ENCODE peak calls at places on chromosomes 6 and 20, in six cellular contexts. One of them, this sample, is unnamed.

GRCh38 chr6:159092631-159093030 is 47.8 kb upstream of the TAGAP start:
- DNase-seq in HCT116: no peak
- DNase-seq in endothelial cell of umbilical vein: no peak
- DNase-seq in WTC11: no peak
- DNase-seq in K562: no peak
- DNase-seq in A549: no peak
- DNase-seq in this sample: peak; percentile 91

GRCh38 chr20:33132858-33133615 is 34.9 kb upstream of the BPIFA2 start:
- DNase-seq in endothelial cell of umbilical vein: no peak
- DNase-seq in A549: no peak
- DNase-seq in K562: no peak
- DNase-seq in HCT116: no peak
- DNase-seq in WTC11: peak; percentile 21
- DNase-seq in this sample: peak; percentile 35

GRCh38 chr6:2412731-2413130 is 167.3 kb upstream of the GMDS start:
- DNase-seq in A549: no peak
- DNase-seq in HCT116: no peak
- DNase-seq in endothelial cell of umbilical vein: peak; percentile 36
- DNase-seq in WTC11: no peak
- DNase-seq in K562: no peak
- DNase-seq in this sample: no peak

GRCh38 chr6:112979830-112980229 is 632.7 kb downstream of the RFPL4B start:
- DNase-seq in HCT116: no peak
- DNase-seq in endothelial cell of umbilical vein: peak; percentile 74
- DNase-seq in K562: no peak
- DNase-seq in A549: no peak
- DNase-seq in WTC11: no peak
- DNase-seq in this sample: no peak

GRCh38 chr6:153150767-153151440 is 19.8 kb upstream of the RGS17 start:
- DNase-seq in A549: no peak
- DNase-seq in endothelial cell of umbilical vein: no peak
- DNase-seq in HCT116: no peak
- DNase-seq in K562: no peak
- DNase-seq in WTC11: no peak
- DNase-seq in this sample: no peak

GRCh38 chr6:131643262-131643631 is 6.1 kb downstream of the ENPP3 start:
- DNase-seq in WTC11: no peak
- DNase-seq in HCT116: peak; percentile 66
- DNase-seq in K562: no peak
- DNase-seq in endothelial cell of umbilical vein: no peak
- DNase-seq in A549: no peak
- DNase-seq in this sample: no peak

GRCh38 chr6:45780523-45780922 is 235.1 kb downstream of the CLIC5 start:
- DNase-seq in endothelial cell of umbilical vein: no peak
- DNase-seq in WTC11: no peak
- DNase-seq in K562: no peak
- DNase-seq in HCT116: no peak
- DNase-seq in A549: no peak
- DNase-seq in this sample: no peak

GRCh38 chr6:146870765-146871164 is 272.0 kb downstream of the ADGB start:
- DNase-seq in A549: no peak
- DNase-seq in K562: no peak
- DNase-seq in WTC11: no peak
- DNase-seq in endothelial cell of umbilical vein: no peak
- DNase-seq in HCT116: no peak
- DNase-seq in this sample: peak; percentile 43

GRCh38 chr6:108868551-108869145 is 20.4 kb downstream of the ARMC2 start:
- DNase-seq in endothelial cell of umbilical vein: no peak
- DNase-seq in A549: no peak
- DNase-seq in WTC11: no peak
- DNase-seq in K562: no peak
- DNase-seq in HCT116: no peak
- DNase-seq in this sample: no peak

GRCh38 chr6:121838842-121839241 is 403.4 kb downstream of the GJA1 start:
- DNase-seq in WTC11: no peak
- DNase-seq in HCT116: no peak
- DNase-seq in endothelial cell of umbilical vein: no peak
- DNase-seq in A549: no peak
- DNase-seq in K562: no peak
- DNase-seq in this sample: peak; percentile 29

GRCh38 chr20:2124632-2125131 is 23.1 kb downstream of the STK35 start:
- DNase-seq in endothelial cell of umbilical vein: no peak
- DNase-seq in K562: no peak
- DNase-seq in A549: no peak
- DNase-seq in HCT116: no peak
- DNase-seq in WTC11: no peak
- DNase-seq in this sample: peak; percentile 84

GRCh38 chr6:31622678-31623077 is 2.2 kb downstream of the PRRC2A start:
- DNase-seq in endothelial cell of umbilical vein: no peak
- DNase-seq in WTC11: no peak
- DNase-seq in K562: no peak
- DNase-seq in A549: no peak
- DNase-seq in HCT116: no peak
- DNase-seq in this sample: peak; percentile 65

GRCh38 chr20:2206957-2207769 is 88.6 kb upstream of the TGM3 start:
- DNase-seq in HCT116: peak; percentile 29
- DNase-seq in WTC11: peak; percentile 89
- DNase-seq in A549: peak; percentile 73
- DNase-seq in K562: peak; percentile 62
- DNase-seq in endothelial cell of umbilical vein: peak; percentile 53
- DNase-seq in this sample: peak; percentile 87

GRCh38 chr20:32278199-32278643 is 770 bp downstream of the KIF3B start:
- DNase-seq in K562: no peak
- DNase-seq in HCT116: no peak
- DNase-seq in WTC11: no peak
- DNase-seq in A549: no peak
- DNase-seq in endothelial cell of umbilical vein: peak; percentile 2
- DNase-seq in this sample: peak; percentile 54

GRCh38 chr20:32516985-32517873 is 67.9 kb downstream of the NOL4L start:
- DNase-seq in WTC11: no peak
- DNase-seq in A549: no peak
- DNase-seq in HCT116: no peak
- DNase-seq in K562: no peak
- DNase-seq in endothelial cell of umbilical vein: peak; percentile 63
- DNase-seq in this sample: no peak

GRCh38 chr20:17653835-17654648 is 28.0 kb downstream of the RRBP1 start:
- DNase-seq in K562: no peak
- DNase-seq in WTC11: no peak
- DNase-seq in A549: no peak
- DNase-seq in endothelial cell of umbilical vein: no peak
- DNase-seq in HCT116: no peak
- DNase-seq in this sample: no peak

GRCh38 chr6:111559193-111560097 is 46.2 kb downstream of the TRAF3IP2 start:
- DNase-seq in endothelial cell of umbilical vein: no peak
- DNase-seq in K562: no peak
- DNase-seq in A549: no peak
- DNase-seq in HCT116: no peak
- DNase-seq in WTC11: no peak
- DNase-seq in this sample: no peak

GRCh38 chr6:121592955-121593665 is 157.7 kb downstream of the GJA1 start:
- DNase-seq in HCT116: no peak
- DNase-seq in K562: no peak
- DNase-seq in endothelial cell of umbilical vein: no peak
- DNase-seq in WTC11: no peak
- DNase-seq in A549: no peak
- DNase-seq in this sample: no peak

GRCh38 chr6:29005183-29005885 is at the start of gene ZNF311:
- DNase-seq in WTC11: peak; percentile 39
- DNase-seq in A549: peak; percentile 63
- DNase-seq in HCT116: no peak
- DNase-seq in endothelial cell of umbilical vein: peak; percentile 57
- DNase-seq in K562: peak; percentile 91
- DNase-seq in this sample: peak; percentile 45

GRCh38 chr6:53741001-53741400 is 53.8 kb upstream of the LRRC1 start:
- DNase-seq in K562: no peak
- DNase-seq in A549: no peak
- DNase-seq in endothelial cell of umbilical vein: no peak
- DNase-seq in WTC11: no peak
- DNase-seq in HCT116: no peak
- DNase-seq in this sample: no peak

GRCh38 chr20:2252419-2253060 is 43.3 kb upstream of the TGM3 start:
- DNase-seq in endothelial cell of umbilical vein: no peak
- DNase-seq in HCT116: no peak
- DNase-seq in K562: no peak
- DNase-seq in WTC11: no peak
- DNase-seq in A549: no peak
- DNase-seq in this sample: peak; percentile 72

GRCh38 chr20:42186337-42186736 is 568.2 kb upstream of the CHD6 start:
- DNase-seq in A549: no peak
- DNase-seq in HCT116: no peak
- DNase-seq in K562: no peak
- DNase-seq in endothelial cell of umbilical vein: no peak
- DNase-seq in WTC11: no peak
- DNase-seq in this sample: no peak

GRCh38 chr6:69084746-69085335 is 449.8 kb downstream of the ADGRB3 start:
- DNase-seq in K562: no peak
- DNase-seq in WTC11: no peak
- DNase-seq in A549: peak; percentile 54
- DNase-seq in endothelial cell of umbilical vein: no peak
- DNase-seq in HCT116: no peak
- DNase-seq in this sample: no peak

GRCh38 chr6:33419580-33420492 is at the start of gene SYNGAP1:
- DNase-seq in K562: no peak
- DNase-seq in A549: no peak
- DNase-seq in endothelial cell of umbilical vein: no peak
- DNase-seq in WTC11: peak; percentile 71
- DNase-seq in HCT116: no peak
- DNase-seq in this sample: no peak

GRCh38 chr20:63471002-63471718 is 1.3 kb downstream of the KCNQ2 start:
- DNase-seq in K562: no peak
- DNase-seq in HCT116: no peak
- DNase-seq in A549: no peak
- DNase-seq in endothelial cell of umbilical vein: no peak
- DNase-seq in WTC11: no peak
- DNase-seq in this sample: no peak

GRCh38 chr6:157663261-157663660 is 159.8 kb upstream of the SNX9 start:
- DNase-seq in HCT116: no peak
- DNase-seq in WTC11: no peak
- DNase-seq in K562: no peak
- DNase-seq in endothelial cell of umbilical vein: no peak
- DNase-seq in A549: no peak
- DNase-seq in this sample: no peak

GRCh38 chr6:44105993-44106740 is 21.1 kb downstream of the MRPL14 start:
- DNase-seq in endothelial cell of umbilical vein: peak; percentile 23
- DNase-seq in WTC11: no peak
- DNase-seq in HCT116: no peak
- DNase-seq in K562: no peak
- DNase-seq in A549: no peak
- DNase-seq in this sample: no peak

GRCh38 chr20:41563087-41563486 is 55.1 kb downstream of the CHD6 start:
- DNase-seq in K562: no peak
- DNase-seq in A549: no peak
- DNase-seq in HCT116: no peak
- DNase-seq in endothelial cell of umbilical vein: no peak
- DNase-seq in WTC11: no peak
- DNase-seq in this sample: no peak

GRCh38 chr6:15247750-15248450 is 2.0 kb downstream of the JARID2 start:
- DNase-seq in WTC11: peak; percentile 55
- DNase-seq in HCT116: no peak
- DNase-seq in A549: peak; percentile 54
- DNase-seq in K562: peak; percentile 70
- DNase-seq in endothelial cell of umbilical vein: peak; percentile 55
- DNase-seq in this sample: peak; percentile 80

GRCh38 chr6:15248451-15249370 is 2.8 kb downstream of the JARID2 start:
- DNase-seq in WTC11: peak; percentile 89
- DNase-seq in HCT116: peak; percentile 92
- DNase-seq in A549: peak; percentile 96
- DNase-seq in endothelial cell of umbilical vein: peak; percentile 89
- DNase-seq in K562: peak; percentile 98
- DNase-seq in this sample: peak; percentile 99

GRCh38 chr6:15247214-15247749 is 1.4 kb downstream of the JARID2 start:
- DNase-seq in K562: no peak
- DNase-seq in WTC11: no peak
- DNase-seq in endothelial cell of umbilical vein: no peak
- DNase-seq in HCT116: no peak
- DNase-seq in A549: no peak
- DNase-seq in this sample: peak; percentile 32

GRCh38 chr6:15250440-15251168 is 4.7 kb downstream of the JARID2 start:
- DNase-seq in WTC11: no peak
- DNase-seq in A549: no peak
- DNase-seq in endothelial cell of umbilical vein: no peak
- DNase-seq in HCT116: no peak
- DNase-seq in K562: no peak
- DNase-seq in this sample: no peak

GRCh38 chr6:15249371-15250019 is 3.6 kb downstream of the JARID2 start:
- DNase-seq in endothelial cell of umbilical vein: no peak
- DNase-seq in HCT116: no peak
- DNase-seq in WTC11: no peak
- DNase-seq in A549: no peak
- DNase-seq in K562: no peak
- DNase-seq in this sample: peak; percentile 45
- TF ChIP-seq MAX in endothelial cell of umbilical vein: no peak
- TF ChIP-seq MAX in HCT116: no peak
- TF ChIP-seq MAX in WTC11: no peak
- TF ChIP-seq MAX in A549: no peak
- TF ChIP-seq MAX in K562: no peak
- TF ChIP-seq MAX in this sample: no peak

GRCh38 chr20:38338849-38339520 is 7.3 kb upstream of the LBP start:
- DNase-seq in WTC11: peak; percentile 71
- DNase-seq in A549: no peak
- DNase-seq in endothelial cell of umbilical vein: no peak
- DNase-seq in HCT116: no peak
- DNase-seq in K562: no peak
- DNase-seq in this sample: no peak
- TF ChIP-seq CTCF in WTC11: peak; percentile 23
- TF ChIP-seq CTCF in A549: no peak
- TF ChIP-seq CTCF in endothelial cell of umbilical vein: no peak
- TF ChIP-seq CTCF in HCT116: peak; percentile 11
- TF ChIP-seq CTCF in K562: peak; percentile 26
- TF ChIP-seq CTCF in this sample: no peak

DNA sequence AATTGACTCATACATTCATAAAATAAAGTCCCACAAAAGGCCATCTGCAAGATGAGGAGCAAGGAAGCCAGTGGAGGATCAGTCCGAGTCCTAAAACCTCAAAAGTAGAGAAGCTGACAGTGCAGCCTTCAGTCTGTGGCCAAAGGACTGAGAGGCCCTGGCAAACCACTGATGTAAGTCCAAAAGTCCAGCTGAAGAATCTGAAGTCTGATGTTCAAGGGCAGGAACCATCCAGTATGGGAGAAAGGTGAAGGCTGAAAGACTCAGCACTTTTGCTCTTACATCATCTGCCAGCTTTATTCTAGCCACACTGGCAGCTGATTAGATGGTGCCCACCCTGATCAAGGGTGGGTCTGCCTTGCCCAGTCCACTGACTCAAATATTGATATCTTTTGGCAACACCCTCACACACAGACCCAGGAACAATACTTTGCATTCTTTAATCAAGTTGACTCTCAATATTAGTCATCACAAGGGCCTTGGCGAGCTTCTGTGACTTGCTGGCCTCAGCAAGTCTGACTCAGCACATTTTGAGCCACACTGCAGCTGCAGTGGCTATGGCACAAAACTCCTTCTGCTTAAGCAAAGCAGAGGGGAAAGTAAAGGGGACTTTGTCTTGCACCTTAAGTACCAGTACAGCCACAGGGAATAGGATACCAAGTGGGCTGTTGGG is 1370.3 kb upstream of the CITED2 start:
- DNase-seq in WTC11: no peak
- DNase-seq in A549: no peak
- DNase-seq in K562: no peak
- DNase-seq in HCT116: no peak
- DNase-seq in endothelial cell of umbilical vein: no peak
- DNase-seq in this sample: peak; percentile 28
- TF ChIP-seq MAX in WTC11: no peak
- TF ChIP-seq MAX in A549: no peak
- TF ChIP-seq MAX in K562: no peak
- TF ChIP-seq MAX in HCT116: no peak
- TF ChIP-seq MAX in endothelial cell of umbilical vein: no peak
- TF ChIP-seq MAX in this sample: no peak

GRCh38 chr6:133352046-133352445 is 110.9 kb downstream of the EYA4 start:
- DNase-seq in A549: peak; percentile 12
- DNase-seq in K562: no peak
- DNase-seq in WTC11: no peak
- DNase-seq in endothelial cell of umbilical vein: no peak
- DNase-seq in HCT116: no peak
- DNase-seq in this sample: no peak
- TF ChIP-seq CTCF in A549: no peak
- TF ChIP-seq CTCF in K562: no peak
- TF ChIP-seq CTCF in WTC11: no peak
- TF ChIP-seq CTCF in endothelial cell of umbilical vein: no peak
- TF ChIP-seq CTCF in HCT116: no peak
- TF ChIP-seq CTCF in this sample: no peak

This sample was measured in NB4.